ENCODE peak calls at places on chromosome 19, in four cellular contexts. C, Y, P and J are unnamed samples. For H3K4me1, the result is how much of the 10 kb centered on the place peaks cover.

GRCh38 chr19:7979559-7979958 is 25.9 kb downstream of the ELAVL1 start:
- DNase-seq in C (no peak), P (no peak), Y (no peak), J (no peak)

GRCh38 chr19:39915101-39915847 is 19.2 kb downstream of the FCGBP start:
- DNase-seq in Y (no peak), P (peak), C (no peak), J (peak)

GRCh38 chr19:57406516-57407123 is 4.3 kb upstream of the ZNF17 start:
- DNase-seq in P (peak), Y (no peak), C (no peak), J (no peak)

GRCh38 chr19:5225486-5226345 is 114.9 kb downstream of the PTPRS start:
- DNase-seq in C (no peak), Y (no peak), P (no peak), J (no peak)

GRCh38 chr19:19562665-19563347 is 24.7 kb downstream of the CILP2 start:
- DNase-seq in Y (no peak), P (no peak), C (no peak), J (no peak)

GRCh38 chr19:4233282-4233853 is 4.0 kb downstream of the EBI3 start:
- DNase-seq in Y (peak), P (peak), C (no peak), J (no peak)

GRCh38 chr19:46824887-46825730 is 25.5 kb downstream of the AP2S1 start:
- DNase-seq in Y (no peak), C (no peak), P (no peak), J (no peak)

GRCh38 chr19:54248016-54248601 is 5.5 kb upstream of the LILRA6 start:
- DNase-seq in C (no peak), P (no peak), Y (no peak), J (peak)

GRCh38 chr19:610801-611505 is 21.3 kb downstream of the HCN2 start:
- DNase-seq in C (no peak), Y (no peak), P (peak), J (no peak)

GRCh38 chr19:21321996-21322395 is 7.2 kb downstream of the ZNF708 start:
- DNase-seq in Y (no peak), P (no peak), C (no peak), J (no peak)

GRCh38 chr19:47377208-47377701 is 28.1 kb downstream of the DHX34 start:
- DNase-seq in Y (no peak), P (no peak), C (no peak), J (no peak)

GRCh38 chr19:45917421-45918091 is 3.0 kb upstream of the NANOS2 start:
- DNase-seq in P (no peak), C (no peak), Y (no peak), J (no peak)

GRCh38 chr19:20422216-20422615 is 143.4 kb downstream of the ZNF737 start:
- DNase-seq in C (no peak), Y (no peak), P (no peak), J (no peak)

GRCh38 chr19:47152632-47153031 is 22.0 kb downstream of the SAE1 start:
- DNase-seq in C (no peak), P (no peak), Y (no peak), J (no peak)

GRCh38 chr19:33456845-33457220 is 64.8 kb downstream of the PEPD start:
- DNase-seq in C (no peak), Y (peak), P (no peak), J (no peak)

GRCh38 chr19:8321760-8322637 is 703 bp downstream of the RPS28 start:
- DNase-seq in P (no peak), C (no peak), Y (no peak), J (no peak)

GRCh38 chr19:19552811-19553210 is 14.7 kb downstream of the CILP2 start:
- DNase-seq in C (no peak), Y (no peak), P (peak), J (no peak)

GRCh38 chr19:3503036-3503572 is 2.6 kb upstream of the DOHH start:
- DNase-seq in Y (no peak), C (no peak), P (no peak), J (no peak)

GRCh38 chr19:58261968-58262921 is 16.5 kb upstream of the ZNF8 start:
- DNase-seq in Y (no peak), C (no peak), P (no peak), J (no peak)

GRCh38 chr19:55316646-55317045 is 8.5 kb downstream of the TMEM150B start:
- DNase-seq in P (no peak), Y (no peak), C (no peak), J (no peak)

GRCh38 chr19:46717716-46718143 is 816 bp upstream of the PRKD2 start:
- DNase-seq in Y (no peak), P (no peak), C (no peak), J (no peak)

DNA sequence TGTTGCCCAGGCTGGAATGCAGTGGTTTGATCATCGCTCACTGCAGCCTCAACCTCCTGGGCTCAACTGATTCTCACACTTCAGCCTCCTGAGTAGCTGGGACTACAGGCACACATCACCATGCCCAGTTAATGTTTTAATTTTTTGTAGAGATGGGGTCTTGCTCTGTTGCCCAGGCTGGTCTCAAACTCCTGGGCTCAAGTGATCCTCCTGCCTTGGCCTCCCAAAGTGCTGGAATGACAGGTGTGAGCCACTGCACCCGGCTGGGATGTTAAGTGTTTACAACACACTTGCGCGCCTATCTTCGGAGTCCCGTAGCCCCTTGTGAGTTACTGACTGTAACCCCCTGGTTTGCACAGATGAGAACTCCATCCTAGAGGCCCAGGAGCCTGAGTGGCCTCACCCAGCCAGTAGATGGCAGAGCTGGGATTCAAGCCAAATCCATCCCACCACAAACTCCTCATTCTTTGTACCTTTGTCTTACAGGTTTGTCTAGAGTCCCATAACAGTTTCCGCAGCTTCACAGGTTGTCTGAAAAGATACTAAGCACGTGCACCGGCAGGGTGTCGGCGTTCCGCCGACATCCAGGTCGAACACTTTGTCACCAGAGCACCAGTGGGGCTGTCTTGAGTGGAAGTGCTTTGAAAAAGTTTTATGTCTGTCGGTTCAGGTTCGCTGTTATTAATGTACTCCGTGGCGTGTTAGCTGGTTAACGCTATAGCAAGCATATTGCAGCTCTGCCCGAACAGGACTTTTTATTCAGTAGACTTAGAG is 14.7 kb downstream of the MAG start:
- DNase-seq in C (no peak), P (no peak), Y (no peak), J (no peak)
- TF ChIP-seq CTCF in C (no peak), P (no peak), Y (no peak), J (no peak)

GRCh38 chr19:38512277-38512676 is 78.8 kb downstream of the RYR1 start:
- DNase-seq in Y (no peak), P (no peak), C (no peak), J (no peak)

GRCh38 chr19:38515906-38516305 is 82.4 kb downstream of the RYR1 start:
- DNase-seq in Y (no peak), C (no peak), P (no peak), J (no peak)

GRCh38 chr19:38514812-38515633 is 81.5 kb downstream of the RYR1 start:
- DNase-seq in C (no peak), P (peak), Y (peak), J (peak)

GRCh38 chr19:38511074-38511708 is 77.7 kb downstream of the RYR1 start:
- DNase-seq in P (no peak), Y (no peak), C (no peak), J (no peak)

GRCh38 chr19:38513762-38514167 is 80.3 kb downstream of the RYR1 start:
- DNase-seq in Y (no peak), P (no peak), C (no peak), J (no peak)
- H3K4me1 ChIP-seq in Y (under half), P (under half), C (under half), J (under half)

DNA sequence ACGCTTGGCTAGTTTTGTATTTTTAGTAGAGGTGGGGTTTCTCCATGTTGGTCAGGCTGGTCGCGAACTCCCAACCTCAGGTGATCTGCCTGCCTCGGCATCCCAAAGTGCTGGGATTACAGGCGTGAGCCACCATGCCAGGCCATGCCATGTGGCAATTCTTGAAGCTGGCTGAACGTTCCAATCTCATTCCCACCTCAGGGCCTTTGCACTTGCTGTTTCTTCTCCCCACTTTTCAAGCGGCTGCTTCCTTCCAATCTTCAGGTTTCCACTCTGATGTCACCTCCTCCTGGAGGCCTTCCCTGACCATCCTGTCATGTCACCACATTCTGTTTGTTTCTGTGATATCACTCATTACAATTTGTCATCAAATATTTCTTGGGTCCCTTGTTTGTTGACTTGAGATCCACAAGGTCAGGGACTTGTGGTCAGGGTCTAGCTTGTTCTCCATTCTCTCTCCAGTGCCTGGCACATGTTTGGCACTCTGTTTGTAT is 4.2 kb downstream of the EPOR start:
- DNase-seq in P (no peak), Y (no peak), C (no peak), J (no peak)
- H3K27ac ChIP-seq in P (peak), Y (no peak), C (no peak), J (peak)

GRCh38 chr19:11295665-11296245 is at the start of gene TSPAN16:
- DNase-seq in P (no peak), Y (no peak), C (no peak), J (no peak)
- TF ChIP-seq CTCF in P (no peak), Y (no peak), C (no peak), J (no peak)

DNA sequence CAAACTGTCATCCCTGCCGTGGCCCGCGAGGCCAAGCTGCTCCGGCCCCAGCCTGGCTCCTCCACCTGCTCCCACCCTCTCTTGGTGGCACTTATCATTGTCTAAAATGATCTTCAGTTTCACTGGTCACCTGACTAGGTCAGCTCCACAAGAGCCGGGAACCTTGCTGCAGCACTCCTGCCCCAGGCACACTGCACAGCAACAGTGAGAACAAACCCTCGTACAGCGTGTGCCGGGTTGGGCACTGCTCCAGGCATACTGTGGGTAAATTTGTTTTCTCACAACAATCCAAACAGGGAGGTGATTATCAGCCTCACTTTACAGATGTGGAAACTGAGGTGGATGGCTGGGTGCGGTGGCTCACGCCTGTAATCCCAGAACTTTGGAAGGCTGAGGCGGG is 8.9 kb downstream of the DEDD2 start:
- DNase-seq in C (no peak), P (peak), Y (no peak), J (no peak)
- H3K4me1 ChIP-seq in C (under half), P (under half), Y (under half), J (under half)

DNA sequence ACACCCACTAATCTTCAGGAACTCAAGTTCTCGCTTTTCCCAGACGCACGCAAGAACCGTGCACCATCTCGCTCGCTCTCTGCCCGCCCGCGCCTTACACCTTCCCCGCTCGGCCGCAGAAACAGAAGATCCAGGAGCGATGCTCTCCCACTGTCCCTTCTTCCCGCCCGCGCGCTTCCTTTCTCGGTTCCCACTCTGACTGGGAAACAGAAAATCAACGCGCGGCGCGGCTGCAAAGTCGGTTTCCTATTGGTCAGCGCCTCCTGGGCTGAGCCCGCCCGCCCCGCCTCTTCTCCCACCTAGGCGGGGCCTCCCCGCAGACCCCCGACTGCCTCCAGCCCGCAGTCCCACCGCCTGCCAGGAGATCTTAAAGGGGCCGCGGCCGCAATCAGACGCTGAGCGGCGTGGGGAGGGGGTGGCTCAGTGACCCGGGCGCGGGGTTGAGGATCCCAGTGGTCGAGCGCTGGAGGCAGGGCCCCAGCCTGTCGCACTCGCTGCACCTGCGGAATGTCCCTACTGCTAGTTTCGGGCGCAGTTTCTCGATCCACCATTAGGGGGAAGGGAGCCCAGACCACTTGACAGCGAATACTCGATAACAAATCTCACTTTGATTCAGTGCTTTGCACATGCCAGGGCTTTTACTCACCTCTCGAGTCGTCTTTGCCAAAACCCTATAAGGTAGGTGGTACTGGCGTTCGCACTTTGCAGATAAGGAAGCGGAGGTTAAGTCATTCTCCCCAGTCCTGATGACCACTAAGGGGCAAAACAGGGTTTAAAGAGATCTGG is 700 bp upstream of the SLC25A23 start:
- DNase-seq in C (peak), Y (peak), P (peak), J (peak)
- H3K27ac ChIP-seq in C (peak), Y (no peak), P (peak), J (peak)

GRCh38 chr19:50040967-50041366 is 15.2 kb downstream of the ZNF473 start:
- DNase-seq in P (peak), Y (no peak), C (no peak), J (no peak)
- TF ChIP-seq CTCF in P (no peak), Y (no peak), C (no peak), J (no peak)

DNA sequence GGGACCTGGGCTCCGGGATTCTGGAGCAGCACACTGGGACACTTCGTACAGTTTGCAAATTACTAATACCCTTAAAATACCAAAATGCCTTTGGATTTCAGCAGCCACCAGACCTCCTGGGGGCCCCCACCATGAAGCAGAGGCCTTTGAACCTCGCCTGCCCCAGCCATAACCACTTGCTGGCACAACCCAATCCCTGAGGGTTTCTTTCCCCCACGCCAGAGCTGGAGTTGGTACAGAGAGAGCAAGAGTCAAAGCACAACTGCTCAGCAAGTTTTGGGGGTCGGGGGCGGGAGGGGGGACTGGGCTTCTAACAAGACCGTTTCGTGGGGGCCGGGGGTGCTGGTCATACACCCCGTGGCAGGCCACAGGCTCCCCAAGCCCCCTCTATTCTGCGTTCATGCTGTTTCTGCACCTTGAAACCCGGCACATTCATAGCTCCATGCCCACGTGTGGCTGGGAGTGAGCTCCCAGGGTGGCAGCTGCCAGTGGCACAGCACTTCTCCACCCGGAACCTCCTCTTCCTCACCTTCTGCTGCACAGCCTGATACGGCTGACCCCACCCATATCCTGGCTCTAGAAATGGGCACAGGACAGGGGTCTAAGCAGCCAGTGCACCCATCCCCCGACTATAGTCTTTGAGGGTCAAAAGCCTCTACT is 17.1 kb downstream of the PLEKHF1 start:
- DNase-seq in C (no peak), P (no peak), Y (no peak), J (no peak)
- H3K4me1 ChIP-seq in C (half or more), P (under half), Y (under half), J (half or more)

GRCh38 chr19:31144069-31144468 is 205.2 kb downstream of the TSHZ3 start:
- DNase-seq in P (no peak), Y (no peak), C (no peak), J (no peak)

GRCh38 chr19:31141301-31141700 is 207.9 kb downstream of the TSHZ3 start:
- DNase-seq in P (no peak), C (no peak), Y (no peak), J (no peak)

GRCh38 chr19:31138077-31138476 is 211.2 kb downstream of the TSHZ3 start:
- DNase-seq in P (no peak), Y (no peak), C (no peak), J (no peak)

GRCh38 chr19:31140717-31141116 is 208.5 kb downstream of the TSHZ3 start:
- DNase-seq in P (no peak), Y (no peak), C (no peak), J (no peak)

GRCh38 chr19:31139871-31140505 is 209.2 kb downstream of the TSHZ3 start:
- DNase-seq in P (no peak), Y (no peak), C (no peak), J (no peak)
- H3K27ac ChIP-seq in P (no peak), Y (no peak), C (no peak), J (no peak)

GRCh38 chr19:18254546-18255500 is 19.4 kb downstream of the IQCN start:
- DNase-seq in P (peak), Y (no peak), C (no peak), J (no peak)
- TF ChIP-seq CTCF in P (no peak), Y (no peak), C (no peak), J (no peak)